ENCODE peak calls at places on chromosomes 12 and 14, in four cellular contexts. One of them, this sample, is unnamed.

GRCh38 chr14:32366256-32366655 is 37.2 kb downstream of the AKAP6 start:
- DNase-seq in kidney epithelial cell: no peak
- DNase-seq in cardiac muscle cell: peak
- DNase-seq in Caco-2: no peak
- DNase-seq in this sample: no peak

GRCh38 chr12:44875417-44875953 is 630 bp downstream of the NELL2 start:
- DNase-seq in kidney epithelial cell: no peak
- DNase-seq in cardiac muscle cell: peak
- DNase-seq in Caco-2: no peak
- DNase-seq in this sample: no peak

GRCh38 chr12:48296586-48297396 is 53.9 kb downstream of the ZNF641 start:
- DNase-seq in cardiac muscle cell: peak
- DNase-seq in Caco-2: peak
- DNase-seq in kidney epithelial cell: peak
- DNase-seq in this sample: peak

GRCh38 chr12:15757553-15758255 is 31.5 kb downstream of the EPS8 start:
- DNase-seq in kidney epithelial cell: peak
- DNase-seq in cardiac muscle cell: no peak
- DNase-seq in Caco-2: peak
- DNase-seq in this sample: peak

GRCh38 chr12:8564656-8565055 is 24.0 kb upstream of the CLEC4E start:
- DNase-seq in cardiac muscle cell: peak
- DNase-seq in Caco-2: no peak
- DNase-seq in kidney epithelial cell: no peak
- DNase-seq in this sample: no peak

GRCh38 chr12:29317556-29318363 is 63.2 kb downstream of the ERGIC2 start:
- DNase-seq in cardiac muscle cell: peak
- DNase-seq in Caco-2: peak
- DNase-seq in kidney epithelial cell: peak
- DNase-seq in this sample: peak

GRCh38 chr12:31325524-31325875 is 450 bp downstream of the SINHCAF start:
- DNase-seq in Caco-2: no peak
- DNase-seq in cardiac muscle cell: no peak
- DNase-seq in kidney epithelial cell: no peak
- DNase-seq in this sample: no peak

GRCh38 chr12:1519642-1520041 is 74.7 kb downstream of the FBXL14 start:
- DNase-seq in Caco-2: no peak
- DNase-seq in cardiac muscle cell: peak
- DNase-seq in kidney epithelial cell: no peak
- DNase-seq in this sample: peak

GRCh38 chr12:5456906-5457305 is 25.0 kb downstream of the NTF3 start:
- DNase-seq in cardiac muscle cell: no peak
- DNase-seq in kidney epithelial cell: peak
- DNase-seq in Caco-2: no peak
- DNase-seq in this sample: no peak

GRCh38 chr14:101810897-101811620 is 49.5 kb downstream of the PPP2R5C start:
- DNase-seq in kidney epithelial cell: no peak
- DNase-seq in Caco-2: no peak
- DNase-seq in cardiac muscle cell: no peak
- DNase-seq in this sample: no peak

GRCh38 chr12:68538722-68539614 is 71.7 kb upstream of the RAP1B start:
- DNase-seq in Caco-2: no peak
- DNase-seq in cardiac muscle cell: no peak
- DNase-seq in kidney epithelial cell: no peak
- DNase-seq in this sample: no peak

GRCh38 chr12:100539209-100539608 is 34.3 kb upstream of the GAS2L3 start:
- DNase-seq in Caco-2: peak
- DNase-seq in kidney epithelial cell: no peak
- DNase-seq in cardiac muscle cell: peak
- DNase-seq in this sample: no peak

GRCh38 chr12:19196959-19197630 is 67.6 kb downstream of the PLEKHA5 start:
- DNase-seq in Caco-2: no peak
- DNase-seq in kidney epithelial cell: no peak
- DNase-seq in cardiac muscle cell: no peak
- DNase-seq in this sample: no peak

GRCh38 chr14:90239139-90239538 is 17.2 kb upstream of the PSMC1 start:
- DNase-seq in Caco-2: no peak
- DNase-seq in cardiac muscle cell: no peak
- DNase-seq in kidney epithelial cell: no peak
- DNase-seq in this sample: no peak

GRCh38 chr14:91744068-91744480 is 12.2 kb upstream of the CATSPERB start:
- DNase-seq in Caco-2: no peak
- DNase-seq in kidney epithelial cell: no peak
- DNase-seq in cardiac muscle cell: no peak
- DNase-seq in this sample: no peak

GRCh38 chr14:100388137-100389050 is 65.3 kb downstream of the SLC25A47 start:
- DNase-seq in Caco-2: no peak
- DNase-seq in kidney epithelial cell: no peak
- DNase-seq in cardiac muscle cell: no peak
- DNase-seq in this sample: no peak
- TF ChIP-seq CTCF in Caco-2: no peak
- TF ChIP-seq CTCF in kidney epithelial cell: no peak
- TF ChIP-seq CTCF in cardiac muscle cell: no peak
- TF ChIP-seq CTCF in this sample: no peak

DNA sequence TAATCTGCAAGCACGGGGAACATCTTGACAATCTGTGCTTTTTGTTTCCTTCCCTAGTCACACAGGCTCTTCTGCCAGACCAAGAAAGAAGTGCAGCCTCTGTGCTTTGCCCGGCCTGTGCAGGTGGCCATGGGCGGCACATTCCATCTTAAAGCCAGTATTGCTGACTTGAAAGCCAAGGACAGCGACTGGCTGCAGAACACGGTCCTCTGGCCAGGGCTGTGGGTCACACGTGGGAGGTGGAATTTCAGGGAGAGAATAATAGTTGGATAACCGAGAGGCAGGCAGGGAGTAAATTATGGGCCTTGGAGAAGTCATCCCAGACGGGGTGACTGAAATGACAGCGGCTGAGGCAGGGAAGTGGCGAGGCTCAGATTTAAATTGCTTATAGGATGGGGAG is 24.9 kb downstream of the FNTB start:
- DNase-seq in Caco-2: no peak
- DNase-seq in kidney epithelial cell: no peak
- DNase-seq in cardiac muscle cell: no peak
- DNase-seq in this sample: no peak
- TF ChIP-seq CTCF in Caco-2: no peak
- TF ChIP-seq CTCF in kidney epithelial cell: no peak
- TF ChIP-seq CTCF in cardiac muscle cell: no peak
- TF ChIP-seq CTCF in this sample: no peak

DNA sequence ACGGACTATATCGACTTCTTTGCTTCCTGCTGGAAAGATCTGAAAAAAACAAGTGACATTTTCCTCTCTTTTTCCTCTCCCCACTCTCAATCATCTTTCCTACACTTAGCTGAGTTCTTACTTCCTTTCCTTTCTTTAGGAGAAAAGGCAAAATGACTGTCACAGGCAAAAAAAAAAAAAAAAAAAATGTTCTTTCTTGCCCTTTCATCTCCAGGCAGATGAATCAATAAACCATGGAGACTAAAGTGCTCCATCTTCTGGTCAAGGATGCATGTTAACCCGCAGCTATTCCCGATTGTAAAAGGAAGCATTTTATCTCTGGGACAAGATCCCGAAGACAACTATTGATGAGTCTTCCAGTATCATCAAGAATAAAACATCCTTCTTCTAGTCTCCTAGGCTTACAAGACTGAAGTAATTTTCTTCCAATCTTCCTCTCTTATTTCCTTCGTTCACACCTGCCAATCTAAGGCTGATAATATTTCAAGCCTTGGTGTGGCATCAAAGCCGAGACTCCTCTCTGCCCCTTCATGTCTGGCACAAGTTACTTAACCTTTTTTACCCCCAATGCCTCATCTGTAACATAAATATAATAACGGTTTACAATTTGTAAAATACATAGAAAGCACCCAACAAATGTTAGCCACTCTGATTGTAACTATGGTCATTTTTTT is 94.2 kb upstream of the PLEKHG7 start:
- DNase-seq in Caco-2: peak
- DNase-seq in kidney epithelial cell: no peak
- DNase-seq in cardiac muscle cell: peak
- DNase-seq in this sample: no peak
- TF ChIP-seq CTCF in Caco-2: peak
- TF ChIP-seq CTCF in kidney epithelial cell: peak
- TF ChIP-seq CTCF in cardiac muscle cell: peak
- TF ChIP-seq CTCF in this sample: peak

DNA sequence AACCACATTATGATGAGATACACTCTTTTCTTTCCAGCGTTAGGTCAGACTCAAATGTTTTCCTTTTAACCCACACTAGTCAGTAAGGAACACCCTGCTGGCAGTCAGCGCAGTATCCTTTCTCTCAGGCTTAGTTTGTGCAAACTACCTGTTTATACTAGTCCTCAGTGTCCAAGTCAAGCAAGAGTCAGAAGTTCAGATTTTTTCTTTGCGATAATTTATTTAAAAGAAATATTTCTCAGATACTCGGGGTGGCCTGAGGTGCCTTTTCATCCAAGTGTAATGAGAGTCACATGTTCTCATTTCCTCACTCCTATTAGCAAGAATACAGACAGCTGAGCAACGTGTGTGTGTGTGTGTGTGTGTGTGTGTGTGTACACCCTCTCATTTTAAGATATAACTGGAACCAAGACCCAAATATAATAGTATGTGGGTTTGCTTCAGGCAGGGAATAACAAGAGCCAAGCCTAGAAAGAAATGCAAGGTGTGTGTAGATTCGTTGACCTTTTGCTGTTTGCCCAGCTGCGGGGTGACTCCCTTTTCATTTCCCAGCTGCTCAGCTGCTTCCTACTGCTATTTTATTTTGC is 182.7 kb downstream of the KICS2 start:
- DNase-seq in cardiac muscle cell: peak
- DNase-seq in Caco-2: peak
- DNase-seq in kidney epithelial cell: no peak
- DNase-seq in this sample: no peak
- TF ChIP-seq CTCF in cardiac muscle cell: no peak
- TF ChIP-seq CTCF in Caco-2: no peak
- TF ChIP-seq CTCF in kidney epithelial cell: no peak
- TF ChIP-seq CTCF in this sample: no peak

GRCh38 chr14:55438066-55438683 is 2.2 kb downstream of the TBPL2 start:
- DNase-seq in cardiac muscle cell: peak
- DNase-seq in Caco-2: no peak
- DNase-seq in kidney epithelial cell: peak
- DNase-seq in this sample: no peak
- TF ChIP-seq CTCF in cardiac muscle cell: peak
- TF ChIP-seq CTCF in Caco-2: peak
- TF ChIP-seq CTCF in kidney epithelial cell: peak
- TF ChIP-seq CTCF in this sample: peak

GRCh38 chr14:70955543-70956480 is 48.6 kb downstream of the PCNX1 start:
- DNase-seq in cardiac muscle cell: peak
- DNase-seq in kidney epithelial cell: no peak
- DNase-seq in Caco-2: no peak
- DNase-seq in this sample: peak
- TF ChIP-seq CTCF in cardiac muscle cell: peak
- TF ChIP-seq CTCF in kidney epithelial cell: peak
- TF ChIP-seq CTCF in Caco-2: peak
- TF ChIP-seq CTCF in this sample: peak

DNA sequence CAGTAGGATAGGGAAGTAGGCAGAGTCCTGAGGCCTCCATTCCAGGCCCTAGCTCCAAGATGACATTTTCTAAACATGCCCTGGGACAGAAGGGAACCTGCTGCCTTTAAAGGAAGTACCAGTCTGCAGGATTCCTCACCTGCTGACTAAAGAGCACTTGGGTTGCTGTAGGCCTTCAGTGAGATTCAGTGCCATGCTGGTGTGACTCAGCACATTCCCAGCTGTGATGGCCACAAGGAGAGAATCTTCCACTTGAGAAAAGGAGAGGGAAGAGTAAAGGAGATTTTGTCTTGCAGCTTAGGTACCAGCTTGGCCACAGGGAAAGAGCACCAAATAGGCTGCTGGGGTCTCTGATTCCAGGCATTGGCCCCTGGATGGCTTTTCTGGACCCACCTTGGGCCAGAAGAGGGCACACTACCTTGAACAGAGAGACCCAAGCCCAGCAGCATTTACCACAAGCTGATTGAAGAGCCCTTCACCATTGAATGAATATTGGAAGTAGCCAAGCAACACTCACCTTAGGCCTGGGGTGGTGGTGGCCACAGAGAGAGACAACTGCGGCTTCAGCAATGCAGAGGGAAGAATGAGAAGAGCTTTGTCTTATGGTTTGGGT is 498.3 kb downstream of the KCNH5 start:
- DNase-seq in kidney epithelial cell: no peak
- DNase-seq in cardiac muscle cell: no peak
- DNase-seq in Caco-2: no peak
- DNase-seq in this sample: no peak
- TF ChIP-seq CTCF in kidney epithelial cell: no peak
- TF ChIP-seq CTCF in cardiac muscle cell: no peak
- TF ChIP-seq CTCF in Caco-2: no peak
- TF ChIP-seq CTCF in this sample: no peak

GRCh38 chr12:95417372-95417771 is 56.6 kb upstream of the METAP2 start:
- DNase-seq in cardiac muscle cell: no peak
- DNase-seq in kidney epithelial cell: no peak
- DNase-seq in Caco-2: no peak
- DNase-seq in this sample: no peak
- TF ChIP-seq CTCF in cardiac muscle cell: no peak
- TF ChIP-seq CTCF in kidney epithelial cell: no peak
- TF ChIP-seq CTCF in Caco-2: no peak
- TF ChIP-seq CTCF in this sample: no peak